ENCODE peak calls at places on chromosome 15, in ten cellular contexts. P is PC-9, L is NCI-H2081, M is prostate gland, Z is T-helper 1 cell, W is tibial artery, U is GM12865, J is left cardiac atrium, V is NCI-H1092, Q is foreskin keratinocyte. S is an unnamed sample.

GRCh38 chr15:73782339-73782979 is 29.3 kb upstream of the INSYN1 start:
- DNase-seq in J (no peak), M (no peak), Z (no peak), Q (no peak), W (no peak), V (peak; percentile 56), L (no peak), P (no peak), U (no peak), S (no peak)

GRCh38 chr15:98548172-98548971 is 100.0 kb upstream of the IGF1R start:
- DNase-seq in U (no peak), Z (no peak), L (no peak), M (peak; percentile 66), J (peak; percentile 84), Q (peak; percentile 78), V (no peak), P (peak; percentile 45), W (peak; percentile 91), S (peak; percentile 66)

GRCh38 chr15:26358708-26359107 is 414.2 kb downstream of the GABRB3 start:
- DNase-seq in L (no peak), U (no peak), Q (no peak), P (no peak), V (no peak), M (no peak), J (no peak), W (no peak), Z (no peak), S (no peak)

GRCh38 chr15:65354835-65355172 is 23.0 kb downstream of the IGDCC3 start:
- DNase-seq in Z (no peak), L (no peak), J (no peak), V (no peak), M (no peak), W (no peak), U (no peak), P (no peak), Q (no peak), S (no peak)

GRCh38 chr15:77702211-77702957 is 69.7 kb upstream of the LINGO1 start:
- DNase-seq in W (no peak), J (peak; percentile 31), Z (no peak), V (no peak), L (no peak), Q (peak; percentile 23), U (peak; percentile 23), P (peak; percentile 35), M (no peak), S (peak; percentile 10)

GRCh38 chr15:40239671-40240618 is 1.1 kb downstream of the PAK6 start:
- DNase-seq in J (no peak), P (no peak), Z (no peak), L (no peak), W (no peak), V (no peak), U (no peak), Q (peak; percentile 83), M (no peak), S (no peak)

GRCh38 chr15:61831505-61831921 is 228.7 kb downstream of the VPS13C start:
- DNase-seq in W (no peak), L (no peak), Z (no peak), P (no peak), Q (no peak), U (no peak), V (no peak), J (no peak), M (no peak), S (no peak)

GRCh38 chr15:64773606-64774555 is 1.5 kb downstream of the RBPMS2 start:
- DNase-seq in Q (no peak), Z (no peak), U (no peak), J (no peak), P (no peak), M (no peak), W (no peak), L (no peak), V (no peak), S (no peak)

GRCh38 chr15:58746174-58746573 is 3.3 kb downstream of the ADAM10 start:
- DNase-seq in V (no peak), U (no peak), Z (no peak), W (no peak), P (no peak), M (no peak), L (no peak), J (no peak), Q (no peak), S (no peak)

GRCh38 chr15:40234783-40235182 is 4.1 kb upstream of the PAK6 start:
- DNase-seq in M (no peak), Z (no peak), L (no peak), Q (peak; percentile 64), U (no peak), V (no peak), W (no peak), P (no peak), J (no peak), S (no peak)

GRCh38 chr15:99050328-99050980 is 42.9 kb upstream of the PGPEP1L start:
- DNase-seq in P (no peak), L (no peak), W (no peak), M (no peak), Z (no peak), J (no peak), V (no peak), U (no peak), Q (no peak), S (no peak)

GRCh38 chr15:64844576-64845140 is 2.9 kb downstream of the PLEKHO2 start:
- DNase-seq in Z (no peak), J (no peak), P (no peak), U (peak; percentile 55), Q (no peak), L (no peak), V (no peak), M (no peak), W (no peak), S (no peak)

GRCh38 chr15:75758071-75758872 is 45.6 kb upstream of the CSPG4 start:
- DNase-seq in P (peak; percentile 82), L (peak; percentile 88), V (peak; percentile 88), Q (peak; percentile 63), J (peak; percentile 90), Z (peak; percentile 30), U (peak; percentile 88), W (peak; percentile 93), M (peak; percentile 85), S (peak; percentile 77)

GRCh38 chr15:67018451-67018850 is 47.0 kb upstream of the SMAD3 start:
- DNase-seq in Q (no peak), Z (no peak), V (no peak), W (no peak), U (no peak), J (no peak), L (no peak), P (no peak), M (no peak), S (no peak)

GRCh38 chr15:41661529-41662225 is 1.5 kb downstream of the MGA start:
- DNase-seq in M (peak; percentile 63), L (peak; percentile 79), V (peak; percentile 26), W (peak; percentile 86), J (peak; percentile 80), U (peak; percentile 90), Z (peak; percentile 68), P (peak; percentile 43), Q (peak; percentile 58), S (peak; percentile 74)

GRCh38 chr15:77495806-77496589 is 75.3 kb downstream of the HMG20A start:
- DNase-seq in Q (no peak), W (peak; percentile 60), U (no peak), L (no peak), J (peak; percentile 30), M (no peak), V (no peak), Z (no peak), P (no peak), S (no peak)

GRCh38 chr15:45428491-45428890 is 50.1 kb upstream of the GATM start:
- DNase-seq in J (no peak), Q (no peak), V (no peak), U (no peak), M (no peak), W (no peak), P (no peak), L (no peak), Z (no peak), S (no peak)

GRCh38 chr15:101013151-101013550 is 94.0 kb downstream of the LRRK1 start:
- DNase-seq in Z (no peak), J (no peak), U (no peak), V (no peak), M (no peak), Q (no peak), L (no peak), P (no peak), W (no peak), S (no peak)

GRCh38 chr15:57427367-57427821 is 51.1 kb downstream of the CGNL1 start:
- DNase-seq in V (no peak), U (no peak), W (no peak), P (no peak), J (peak; percentile 48), L (no peak), M (peak; percentile 43), Z (no peak), Q (peak; percentile 47), S (no peak)

GRCh38 chr15:64754663-64755426 is 20.5 kb downstream of the RBPMS2 start:
- DNase-seq in M (no peak), P (no peak), Q (no peak), W (peak; percentile 82), J (no peak), U (peak; percentile 41), L (no peak), V (no peak), Z (no peak), S (no peak)

GRCh38 chr15:42092666-42093445 is 1.5 kb downstream of the PLA2G4D start:
- DNase-seq in Z (no peak), L (no peak), P (no peak), J (no peak), Q (no peak), V (no peak), W (no peak), M (peak; percentile 73), U (no peak), S (no peak)

GRCh38 chr15:77654975-77655374 is 22.3 kb upstream of the LINGO1 start:
- DNase-seq in L (no peak), J (no peak), M (no peak), V (no peak), U (no peak), W (no peak), Z (no peak), P (no peak), Q (no peak), S (no peak)

GRCh38 chr15:56693761-56694160 is 39.5 kb downstream of the ZNF280D start:
- DNase-seq in U (no peak), P (no peak), W (no peak), M (no peak), L (no peak), Z (no peak), J (no peak), Q (no peak), V (no peak), S (no peak)

GRCh38 chr15:90902996-90903732 is at the start of gene MAN2A2:
- DNase-seq in P (peak; percentile 52), J (peak; percentile 80), L (peak; percentile 44), Z (peak; percentile 45), W (peak; percentile 76), M (peak; percentile 38), Q (peak; percentile 17), V (peak; percentile 18), U (peak; percentile 91), S (peak; percentile 86)

GRCh38 chr15:48865387-48866079 is 12.4 kb upstream of the EID1 start:
- DNase-seq in Q (no peak), J (no peak), V (no peak), M (no peak), L (no peak), Z (no peak), U (peak; percentile 45), W (no peak), P (no peak), S (no peak)

S was measured in stimulated activated naive CD8-positive, alpha-beta T cell treated with anti-CD3 and anti-CD28 coated beads, Interleukin-15, Interleukin-2, amounts not matched to agents 100 U/mL and 50 U/mL, for 24 hours.